ENCODE peak calls at places on chromosomes 16 and 17, in ten cellular contexts. One of them, this sample, is unnamed.

GRCh38 chr16:49645263-49645662 is 210.6 kb downstream of the ZNF423 start:
- DNase-seq in cardiac fibroblast: no peak
- DNase-seq in stomach: no peak
- DNase-seq in uterus: no peak
- DNase-seq in heart left ventricle: no peak
- DNase-seq in transverse colon: no peak
- DNase-seq in PC-3: no peak
- DNase-seq in ovary: no peak
- DNase-seq in fibroblast of lung: no peak
- DNase-seq in AG04449: no peak
- DNase-seq in this sample: no peak

GRCh38 chr17:55304171-55304859 is 39.6 kb downstream of the HLF start:
- DNase-seq in cardiac fibroblast: no peak
- DNase-seq in stomach: no peak
- DNase-seq in uterus: no peak
- DNase-seq in heart left ventricle: no peak
- DNase-seq in transverse colon: no peak
- DNase-seq in PC-3: no peak
- DNase-seq in ovary: no peak
- DNase-seq in fibroblast of lung: no peak
- DNase-seq in AG04449: no peak
- DNase-seq in this sample: no peak

GRCh38 chr16:1532081-1532760 is 1.2 kb upstream of the TMEM204 start:
- DNase-seq in cardiac fibroblast: peak
- DNase-seq in stomach: peak
- DNase-seq in uterus: peak
- DNase-seq in heart left ventricle: peak
- DNase-seq in transverse colon: peak
- DNase-seq in PC-3: no peak
- DNase-seq in ovary: peak
- DNase-seq in fibroblast of lung: peak
- DNase-seq in AG04449: no peak
- DNase-seq in this sample: no peak

GRCh38 chr16:5918553-5919127 is 821.0 kb upstream of the EEF2KMT start:
- DNase-seq in cardiac fibroblast: no peak
- DNase-seq in stomach: no peak
- DNase-seq in uterus: no peak
- DNase-seq in heart left ventricle: no peak
- DNase-seq in transverse colon: peak
- DNase-seq in PC-3: no peak
- DNase-seq in ovary: no peak
- DNase-seq in fibroblast of lung: no peak
- DNase-seq in AG04449: no peak
- DNase-seq in this sample: no peak

GRCh38 chr17:35312790-35313711 is 60.4 kb downstream of the SLFN11 start:
- DNase-seq in cardiac fibroblast: peak
- DNase-seq in stomach: peak
- DNase-seq in uterus: peak
- DNase-seq in heart left ventricle: peak
- DNase-seq in transverse colon: peak
- DNase-seq in PC-3: peak
- DNase-seq in ovary: peak
- DNase-seq in fibroblast of lung: peak
- DNase-seq in AG04449: peak
- DNase-seq in this sample: peak

GRCh38 chr16:77289331-77289809 is 90.2 kb downstream of the SYCE1L start:
- DNase-seq in cardiac fibroblast: peak
- DNase-seq in stomach: no peak
- DNase-seq in uterus: no peak
- DNase-seq in heart left ventricle: no peak
- DNase-seq in transverse colon: no peak
- DNase-seq in PC-3: peak
- DNase-seq in ovary: no peak
- DNase-seq in fibroblast of lung: peak
- DNase-seq in AG04449: no peak
- DNase-seq in this sample: peak

GRCh38 chr17:57135748-57136342 is 50.8 kb downstream of the AKAP1 start:
- DNase-seq in cardiac fibroblast: no peak
- DNase-seq in stomach: no peak
- DNase-seq in uterus: no peak
- DNase-seq in heart left ventricle: no peak
- DNase-seq in transverse colon: no peak
- DNase-seq in PC-3: no peak
- DNase-seq in ovary: no peak
- DNase-seq in fibroblast of lung: no peak
- DNase-seq in AG04449: no peak
- DNase-seq in this sample: no peak

GRCh38 chr16:87936375-87937230 is at the start of gene CA5A:
- DNase-seq in cardiac fibroblast: no peak
- DNase-seq in stomach: no peak
- DNase-seq in uterus: no peak
- DNase-seq in heart left ventricle: no peak
- DNase-seq in transverse colon: no peak
- DNase-seq in PC-3: no peak
- DNase-seq in ovary: no peak
- DNase-seq in fibroblast of lung: no peak
- DNase-seq in AG04449: no peak
- DNase-seq in this sample: no peak

GRCh38 chr17:75601057-75601987 is 13.7 kb downstream of the MYO15B start:
- DNase-seq in cardiac fibroblast: peak
- DNase-seq in stomach: peak
- DNase-seq in uterus: no peak
- DNase-seq in heart left ventricle: peak
- DNase-seq in transverse colon: peak
- DNase-seq in PC-3: peak
- DNase-seq in ovary: no peak
- DNase-seq in fibroblast of lung: peak
- DNase-seq in AG04449: no peak
- DNase-seq in this sample: no peak

GRCh38 chr17:58060596-58061191 is 22.5 kb upstream of the DYNLL2 start:
- DNase-seq in cardiac fibroblast: peak
- DNase-seq in stomach: no peak
- DNase-seq in uterus: peak
- DNase-seq in heart left ventricle: peak
- DNase-seq in transverse colon: peak
- DNase-seq in PC-3: no peak
- DNase-seq in ovary: peak
- DNase-seq in fibroblast of lung: no peak
- DNase-seq in AG04449: no peak
- DNase-seq in this sample: no peak

GRCh38 chr16:24999088-24999670 is 16.0 kb downstream of the ARHGAP17 start:
- DNase-seq in cardiac fibroblast: no peak
- DNase-seq in stomach: no peak
- DNase-seq in uterus: no peak
- DNase-seq in heart left ventricle: no peak
- DNase-seq in transverse colon: no peak
- DNase-seq in PC-3: no peak
- DNase-seq in ovary: no peak
- DNase-seq in fibroblast of lung: no peak
- DNase-seq in AG04449: no peak
- DNase-seq in this sample: no peak

GRCh38 chr17:34163123-34163522 is 92.0 kb upstream of the CCL2 start:
- DNase-seq in cardiac fibroblast: no peak
- DNase-seq in stomach: no peak
- DNase-seq in uterus: no peak
- DNase-seq in heart left ventricle: no peak
- DNase-seq in transverse colon: no peak
- DNase-seq in PC-3: no peak
- DNase-seq in ovary: no peak
- DNase-seq in fibroblast of lung: peak
- DNase-seq in AG04449: no peak
- DNase-seq in this sample: no peak

GRCh38 chr17:1384881-1385280 is 15.1 kb downstream of the YWHAE start:
- DNase-seq in cardiac fibroblast: peak
- DNase-seq in stomach: no peak
- DNase-seq in uterus: no peak
- DNase-seq in heart left ventricle: no peak
- DNase-seq in transverse colon: no peak
- DNase-seq in PC-3: no peak
- DNase-seq in ovary: no peak
- DNase-seq in fibroblast of lung: no peak
- DNase-seq in AG04449: no peak
- DNase-seq in this sample: no peak

GRCh38 chr17:30291571-30292489 is at the start of gene BLMH:
- DNase-seq in cardiac fibroblast: peak
- DNase-seq in stomach: peak
- DNase-seq in uterus: peak
- DNase-seq in heart left ventricle: peak
- DNase-seq in transverse colon: peak
- DNase-seq in PC-3: peak
- DNase-seq in ovary: peak
- DNase-seq in fibroblast of lung: peak
- DNase-seq in AG04449: no peak
- DNase-seq in this sample: peak

GRCh38 chr17:2905269-2905668 is 109.0 kb downstream of the RAP1GAP2 start:
- DNase-seq in cardiac fibroblast: no peak
- DNase-seq in stomach: no peak
- DNase-seq in uterus: no peak
- DNase-seq in heart left ventricle: peak
- DNase-seq in transverse colon: no peak
- DNase-seq in PC-3: no peak
- DNase-seq in ovary: no peak
- DNase-seq in fibroblast of lung: no peak
- DNase-seq in AG04449: no peak
- DNase-seq in this sample: no peak

GRCh38 chr16:31471241-31471874 is 594 bp upstream of the TGFB1I1 start:
- DNase-seq in cardiac fibroblast: no peak
- DNase-seq in stomach: no peak
- DNase-seq in uterus: no peak
- DNase-seq in heart left ventricle: no peak
- DNase-seq in transverse colon: no peak
- DNase-seq in PC-3: no peak
- DNase-seq in ovary: no peak
- DNase-seq in fibroblast of lung: no peak
- DNase-seq in AG04449: no peak
- DNase-seq in this sample: no peak
- H3K4me3 ChIP-seq in cardiac fibroblast: peak
- H3K4me3 ChIP-seq in stomach: peak
- H3K4me3 ChIP-seq in uterus: peak
- H3K4me3 ChIP-seq in heart left ventricle: peak
- H3K4me3 ChIP-seq in transverse colon: peak
- H3K4me3 ChIP-seq in PC-3: peak
- H3K4me3 ChIP-seq in ovary: peak
- H3K4me3 ChIP-seq in fibroblast of lung: peak
- H3K4me3 ChIP-seq in AG04449: peak
- H3K4me3 ChIP-seq in this sample: peak

DNA sequence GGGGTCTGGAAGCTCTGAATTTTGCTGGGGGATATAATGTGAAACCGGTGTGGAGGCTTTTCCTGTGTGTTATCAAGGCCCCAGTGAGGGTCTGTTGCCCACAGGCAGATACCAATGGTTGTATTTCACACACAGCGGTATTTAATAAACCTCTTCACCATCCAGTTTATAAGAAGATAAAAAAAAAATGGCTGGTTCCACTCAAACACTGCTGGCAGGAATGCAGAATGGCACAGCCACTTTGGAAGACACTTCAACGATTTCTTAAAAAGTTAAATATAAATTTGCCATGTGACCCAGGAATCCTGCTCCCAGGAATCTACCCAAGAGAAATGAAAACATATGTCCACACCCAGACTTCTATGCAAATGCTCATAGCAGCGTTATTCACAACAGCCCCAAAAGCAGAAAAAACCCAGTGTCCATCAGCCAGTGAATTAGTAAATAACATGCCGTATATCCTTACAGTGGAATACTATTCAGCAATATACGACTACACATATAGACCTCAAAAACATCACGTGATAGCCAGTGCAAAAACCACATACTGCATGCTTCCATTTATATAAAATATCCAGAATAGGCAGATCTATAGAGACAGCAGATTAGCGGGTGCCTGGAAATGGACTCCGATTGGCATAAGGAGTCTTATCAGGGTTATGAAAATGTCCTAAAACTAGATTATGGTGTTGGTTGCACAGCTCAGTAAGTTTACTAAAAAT is 38.7 kb downstream of the XYLT1 start:
- DNase-seq in cardiac fibroblast: no peak
- DNase-seq in stomach: no peak
- DNase-seq in uterus: no peak
- DNase-seq in heart left ventricle: no peak
- DNase-seq in transverse colon: no peak
- DNase-seq in PC-3: no peak
- DNase-seq in ovary: no peak
- DNase-seq in fibroblast of lung: no peak
- DNase-seq in AG04449: no peak
- DNase-seq in this sample: no peak
- TF ChIP-seq CTCF in cardiac fibroblast: peak
- TF ChIP-seq CTCF in stomach: no peak
- TF ChIP-seq CTCF in uterus: no peak
- TF ChIP-seq CTCF in heart left ventricle: no peak
- TF ChIP-seq CTCF in transverse colon: no peak
- TF ChIP-seq CTCF in PC-3: no peak
- TF ChIP-seq CTCF in ovary: no peak
- TF ChIP-seq CTCF in fibroblast of lung: no peak
- TF ChIP-seq CTCF in AG04449: peak
- TF ChIP-seq CTCF in this sample: no peak

DNA sequence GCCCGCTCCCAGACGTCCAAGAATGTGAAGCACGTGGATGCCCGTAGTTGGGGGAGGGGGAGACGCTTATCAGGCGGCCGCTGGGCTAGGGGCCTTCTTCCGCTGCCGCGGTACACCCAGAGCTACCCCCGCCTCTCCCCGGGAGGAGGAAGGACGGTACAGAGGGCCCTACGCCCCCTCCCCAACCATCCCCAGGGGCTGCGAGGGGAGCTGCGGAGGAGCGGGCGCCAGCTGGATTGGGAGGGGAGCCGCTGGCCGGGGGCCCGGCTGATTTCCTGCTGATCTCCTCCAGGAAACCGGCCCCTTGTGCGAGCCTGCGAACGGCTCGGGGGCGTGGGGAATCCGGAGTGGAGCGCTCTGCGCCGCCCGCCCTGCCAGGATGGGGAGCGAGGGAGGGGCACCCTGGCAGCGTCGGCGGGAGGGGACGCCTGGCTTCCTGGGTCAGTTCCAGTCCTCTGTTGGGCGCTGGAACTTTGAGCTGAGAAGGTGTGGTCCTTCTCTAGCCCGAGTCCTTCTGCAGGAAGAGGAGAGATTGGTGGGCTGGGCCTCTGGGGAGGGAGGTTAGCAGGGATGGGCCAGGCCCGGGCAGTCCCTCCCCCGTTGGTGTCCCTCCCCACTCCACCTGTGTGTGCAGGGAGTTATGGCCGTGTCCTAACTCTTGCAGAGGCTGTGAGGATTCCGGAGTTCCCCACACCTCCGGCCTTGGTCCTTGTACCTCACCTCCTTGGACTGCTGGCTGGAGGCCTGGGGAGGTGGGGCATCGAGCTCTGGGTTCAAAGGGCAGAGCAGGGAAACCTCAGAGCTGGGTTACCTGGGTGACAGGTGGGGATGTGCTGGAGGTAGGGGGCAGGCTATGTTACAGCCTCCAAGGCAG is 19.1 kb downstream of the GJD3 start:
- DNase-seq in cardiac fibroblast: peak
- DNase-seq in stomach: peak
- DNase-seq in uterus: peak
- DNase-seq in heart left ventricle: peak
- DNase-seq in transverse colon: peak
- DNase-seq in PC-3: peak
- DNase-seq in ovary: peak
- DNase-seq in fibroblast of lung: peak
- DNase-seq in AG04449: no peak
- DNase-seq in this sample: no peak
- H3K4me3 ChIP-seq in cardiac fibroblast: peak
- H3K4me3 ChIP-seq in stomach: peak
- H3K4me3 ChIP-seq in uterus: peak
- H3K4me3 ChIP-seq in heart left ventricle: peak
- H3K4me3 ChIP-seq in transverse colon: peak
- H3K4me3 ChIP-seq in PC-3: peak
- H3K4me3 ChIP-seq in ovary: peak
- H3K4me3 ChIP-seq in fibroblast of lung: peak
- H3K4me3 ChIP-seq in AG04449: peak
- H3K4me3 ChIP-seq in this sample: peak

GRCh38 chr16:71894229-71894920 is 956 bp upstream of the IST1 start:
- DNase-seq in cardiac fibroblast: peak
- DNase-seq in stomach: peak
- DNase-seq in uterus: peak
- DNase-seq in heart left ventricle: peak
- DNase-seq in transverse colon: peak
- DNase-seq in PC-3: peak
- DNase-seq in ovary: peak
- DNase-seq in fibroblast of lung: peak
- DNase-seq in AG04449: no peak
- DNase-seq in this sample: peak
- TF ChIP-seq CTCF in cardiac fibroblast: no peak
- TF ChIP-seq CTCF in stomach: no peak
- TF ChIP-seq CTCF in uterus: no peak
- TF ChIP-seq CTCF in heart left ventricle: no peak
- TF ChIP-seq CTCF in transverse colon: no peak
- TF ChIP-seq CTCF in PC-3: peak
- TF ChIP-seq CTCF in ovary: no peak
- TF ChIP-seq CTCF in fibroblast of lung: no peak
- TF ChIP-seq CTCF in AG04449: no peak
- TF ChIP-seq CTCF in this sample: no peak